ENCODE peak calls at places on chromosomes 6 and 20, in nine cellular contexts. B is left ventricle myocardium inferior; U is upper lobe of right lung; N is CD8-positive, alpha-beta T cell; T is GM23248; F is A549; O is lower lobe of right lung; W is uterus; G is K562. X is an unnamed sample.

GRCh38 chr6:29722773-29723665 is at the start of gene HLA-F:
- DNase-seq in B (peak), U (peak), N (peak), T (peak), F (peak), O (peak), W (peak), G (no peak), X (peak)

GRCh38 chr20:62776692-62777527 is 19.4 kb upstream of the MRGBP start:
- DNase-seq in B (no peak), U (no peak), N (peak), T (no peak), F (peak), O (no peak), W (no peak), G (peak), X (peak)

GRCh38 chr20:17543531-17543961 is 12.4 kb upstream of the BFSP1 start:
- DNase-seq in B (no peak), U (no peak), N (no peak), T (peak), F (no peak), O (no peak), W (no peak), G (no peak), X (no peak)

GRCh38 chr6:116278853-116279231 is 888 bp downstream of the TSPYL1 start:
- DNase-seq in B (peak), U (no peak), N (no peak), T (no peak), F (peak), O (no peak), W (peak), G (no peak), X (peak)

GRCh38 chr20:25077610-25078169 is 4.3 kb downstream of the VSX1 start:
- DNase-seq in B (no peak), U (peak), N (peak), T (peak), F (peak), O (peak), W (no peak), G (no peak), X (peak)

GRCh38 chr6:87753131-87753685 is 51.2 kb upstream of the AKIRIN2 start:
- DNase-seq in B (no peak), U (no peak), N (no peak), T (peak), F (no peak), O (no peak), W (no peak), G (no peak), X (no peak)

GRCh38 chr20:10371467-10371866 is 62.6 kb downstream of the MKKS start:
- DNase-seq in B (no peak), U (no peak), N (no peak), T (no peak), F (no peak), O (no peak), W (no peak), G (no peak), X (no peak)

GRCh38 chr20:10909803-10910202 is 236.0 kb upstream of the JAG1 start:
- DNase-seq in B (no peak), U (no peak), N (no peak), T (no peak), F (no peak), O (no peak), W (no peak), G (no peak), X (no peak)

GRCh38 chr6:164130151-164130550 is 715.6 kb downstream of the QKI start:
- DNase-seq in B (peak), U (no peak), N (no peak), T (no peak), F (no peak), O (no peak), W (no peak), G (no peak), X (peak)

GRCh38 chr6:56040271-56040670 is 164.9 kb upstream of the BMP5 start:
- DNase-seq in B (no peak), U (no peak), N (no peak), T (peak), F (no peak), O (no peak), W (no peak), G (no peak), X (no peak)

GRCh38 chr20:8388146-8388545 is 256.1 kb downstream of the PLCB1 start:
- DNase-seq in B (no peak), U (no peak), N (no peak), T (peak), F (no peak), O (no peak), W (no peak), G (no peak), X (no peak)

GRCh38 chr6:138765896-138766487 is 7.6 kb upstream of the CCDC28A start:
- DNase-seq in B (no peak), U (no peak), N (no peak), T (peak), F (peak), O (no peak), W (no peak), G (peak), X (no peak)

GRCh38 chr6:50128420-50129005 is 78.8 kb upstream of the DEFB112 start:
- DNase-seq in B (no peak), U (no peak), N (no peak), T (peak), F (peak), O (no peak), W (no peak), G (peak), X (no peak)

GRCh38 chr6:75624988-75625387 is 23.3 kb downstream of the SENP6 start:
- DNase-seq in B (no peak), U (no peak), N (no peak), T (no peak), F (no peak), O (no peak), W (no peak), G (no peak), X (no peak)

GRCh38 chr6:147207351-147207750 is 3.1 kb downstream of the STXBP5 start:
- DNase-seq in B (no peak), U (no peak), N (no peak), T (peak), F (no peak), O (no peak), W (no peak), G (no peak), X (no peak)

GRCh38 chr6:42017021-42017643 is 33.2 kb upstream of the TAF8 start:
- DNase-seq in B (no peak), U (no peak), N (no peak), T (peak), F (no peak), O (no peak), W (no peak), G (peak), X (no peak)

GRCh38 chr6:84026721-84027164 is 6.8 kb upstream of the MRAP2 start:
- DNase-seq in B (no peak), U (no peak), N (no peak), T (peak), F (peak), O (no peak), W (no peak), G (no peak), X (no peak)

GRCh38 chr6:15400572-15401004 is 154.7 kb downstream of the JARID2 start:
- DNase-seq in B (peak), U (peak), N (no peak), T (peak), F (peak), O (peak), W (peak), G (peak), X (peak)

GRCh38 chr6:159577564-159577963 is 115.5 kb downstream of the SOD2 start:
- DNase-seq in B (no peak), U (no peak), N (no peak), T (no peak), F (no peak), O (no peak), W (no peak), G (no peak), X (no peak)

GRCh38 chr6:21733311-21733710 is 139.8 kb downstream of the SOX4 start:
- DNase-seq in B (no peak), U (no peak), N (no peak), T (no peak), F (no peak), O (no peak), W (no peak), G (no peak), X (no peak)
- H3K27ac ChIP-seq in B (no peak), U (no peak), N (no peak), T (no peak), F (peak), O (no peak), W (no peak), G (no peak), X (no peak)

DNA sequence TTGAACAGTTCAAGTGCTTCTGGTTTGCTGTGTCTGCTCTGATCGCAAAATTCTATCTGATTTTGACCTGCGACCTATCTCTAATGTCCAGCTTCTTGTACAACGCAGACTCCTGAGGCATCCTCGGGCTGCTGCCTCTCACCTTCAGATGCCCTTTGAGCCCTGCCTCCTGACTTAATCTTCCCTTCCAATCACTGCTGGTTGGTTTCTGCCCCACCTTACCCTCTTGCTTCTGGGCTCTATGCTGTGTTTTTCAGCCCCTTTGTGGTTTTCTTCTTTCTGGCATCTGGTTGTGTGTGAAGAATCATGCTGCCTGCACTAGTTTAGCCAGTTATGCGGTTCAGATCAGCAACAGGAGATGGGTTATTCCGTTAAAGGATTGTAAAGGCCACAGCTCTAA is 131.2 kb upstream of the THEMIS start:
- DNase-seq in B (no peak), U (no peak), N (peak), T (no peak), F (no peak), O (no peak), W (no peak), G (no peak), X (no peak)
- H3K4me3 ChIP-seq in B (no peak), U (no peak), N (no peak), T (no peak), F (no peak), O (no peak), W (no peak), G (no peak), X (no peak)

GRCh38 chr6:53244958-53245357 is 96.3 kb upstream of the GCM1 start:
- DNase-seq in B (no peak), U (no peak), N (no peak), T (no peak), F (no peak), O (peak), W (no peak), G (no peak), X (no peak)

GRCh38 chr6:53240763-53241162 is 92.1 kb upstream of the GCM1 start:
- DNase-seq in B (no peak), U (no peak), N (no peak), T (no peak), F (no peak), O (no peak), W (no peak), G (no peak), X (no peak)

GRCh38 chr6:53241936-53242335 is 93.3 kb upstream of the GCM1 start:
- DNase-seq in B (no peak), U (no peak), N (no peak), T (no peak), F (no peak), O (peak), W (no peak), G (no peak), X (no peak)

GRCh38 chr6:53246924-53247323 is 98.3 kb upstream of the GCM1 start:
- DNase-seq in B (no peak), U (no peak), N (no peak), T (no peak), F (no peak), O (no peak), W (no peak), G (no peak), X (no peak)

GRCh38 chr6:53244532-53244931 is 95.9 kb upstream of the GCM1 start:
- DNase-seq in B (no peak), U (no peak), N (no peak), T (no peak), F (no peak), O (no peak), W (no peak), G (no peak), X (no peak)
- H3K27ac ChIP-seq in B (no peak), U (no peak), N (no peak), T (no peak), F (no peak), O (no peak), W (no peak), G (no peak), X (no peak)

GRCh38 chr6:27297484-27297856 is 14.6 kb downstream of the POM121L2 start:
- DNase-seq in B (no peak), U (no peak), N (no peak), T (no peak), F (no peak), O (no peak), W (no peak), G (peak), X (no peak)

GRCh38 chr6:27295301-27296079 is 16.6 kb downstream of the POM121L2 start:
- DNase-seq in B (no peak), U (no peak), N (no peak), T (peak), F (peak), O (no peak), W (no peak), G (peak), X (no peak)

GRCh38 chr6:27294409-27294808 is 17.7 kb downstream of the POM121L2 start:
- DNase-seq in B (no peak), U (no peak), N (no peak), T (no peak), F (peak), O (no peak), W (no peak), G (no peak), X (no peak)

GRCh38 chr6:27297857-27298730 is 14.0 kb downstream of the POM121L2 start:
- DNase-seq in B (no peak), U (no peak), N (no peak), T (peak), F (peak), O (no peak), W (no peak), G (peak), X (no peak)

GRCh38 chr6:27296106-27296783 is 15.8 kb downstream of the POM121L2 start:
- DNase-seq in B (no peak), U (no peak), N (no peak), T (peak), F (peak), O (no peak), W (no peak), G (peak), X (no peak)
- H3K4me3 ChIP-seq in B (no peak), U (no peak), N (no peak), T (peak), F (peak), O (no peak), W (no peak), G (peak), X (no peak)

DNA sequence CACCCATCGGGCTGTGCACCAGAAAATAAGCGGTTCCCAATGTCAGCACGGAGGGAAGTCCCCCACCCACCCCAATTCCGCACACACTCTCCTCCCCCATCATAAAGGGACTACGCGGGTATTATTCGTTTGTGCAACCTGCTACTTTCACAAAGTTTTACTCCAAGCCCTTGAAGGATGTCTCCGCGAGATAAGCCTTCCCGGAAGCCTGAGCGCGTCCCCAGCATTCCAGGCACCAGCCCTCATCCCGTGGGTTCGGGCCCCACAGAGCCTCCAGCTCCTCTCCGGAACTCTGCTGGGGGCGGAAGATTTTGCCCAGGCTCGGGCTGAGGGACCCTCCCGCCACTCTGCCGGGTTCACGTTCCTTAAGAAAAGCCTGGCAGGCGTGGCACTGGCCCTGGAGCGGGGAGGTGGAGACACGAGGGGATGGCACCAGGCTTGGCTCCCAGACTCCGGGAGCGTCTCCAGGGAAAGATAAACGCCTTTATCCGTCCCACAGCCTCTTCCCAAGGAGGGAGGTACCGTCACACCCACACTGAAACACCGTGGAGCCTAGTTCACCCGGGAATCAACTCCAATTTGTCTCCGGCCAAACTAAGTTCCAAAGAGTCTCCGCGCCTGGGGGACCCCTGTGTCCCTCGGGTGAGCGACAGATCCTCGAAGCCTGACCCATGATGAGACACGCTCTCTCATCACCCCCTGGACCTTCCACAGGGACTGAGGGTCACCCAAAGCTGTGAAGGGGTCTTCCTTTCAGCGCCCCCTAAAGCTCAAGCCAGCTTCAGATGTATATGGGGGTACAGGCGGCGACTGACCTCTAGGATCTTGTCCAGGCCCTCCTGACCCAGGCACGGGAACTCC is 934 bp downstream of the KCNK5 start:
- DNase-seq in B (no peak), U (no peak), N (no peak), T (no peak), F (no peak), O (no peak), W (no peak), G (no peak), X (no peak)
- H3K27ac ChIP-seq in B (no peak), U (peak), N (no peak), T (no peak), F (peak), O (peak), W (no peak), G (peak), X (no peak)

GRCh38 chr6:21741221-21742109 is 147.9 kb downstream of the SOX4 start:
- DNase-seq in B (no peak), U (no peak), N (no peak), T (no peak), F (no peak), O (no peak), W (no peak), G (no peak), X (no peak)
- H3K4me3 ChIP-seq in B (peak), U (no peak), N (no peak), T (no peak), F (no peak), O (no peak), W (no peak), G (no peak), X (no peak)

DNA sequence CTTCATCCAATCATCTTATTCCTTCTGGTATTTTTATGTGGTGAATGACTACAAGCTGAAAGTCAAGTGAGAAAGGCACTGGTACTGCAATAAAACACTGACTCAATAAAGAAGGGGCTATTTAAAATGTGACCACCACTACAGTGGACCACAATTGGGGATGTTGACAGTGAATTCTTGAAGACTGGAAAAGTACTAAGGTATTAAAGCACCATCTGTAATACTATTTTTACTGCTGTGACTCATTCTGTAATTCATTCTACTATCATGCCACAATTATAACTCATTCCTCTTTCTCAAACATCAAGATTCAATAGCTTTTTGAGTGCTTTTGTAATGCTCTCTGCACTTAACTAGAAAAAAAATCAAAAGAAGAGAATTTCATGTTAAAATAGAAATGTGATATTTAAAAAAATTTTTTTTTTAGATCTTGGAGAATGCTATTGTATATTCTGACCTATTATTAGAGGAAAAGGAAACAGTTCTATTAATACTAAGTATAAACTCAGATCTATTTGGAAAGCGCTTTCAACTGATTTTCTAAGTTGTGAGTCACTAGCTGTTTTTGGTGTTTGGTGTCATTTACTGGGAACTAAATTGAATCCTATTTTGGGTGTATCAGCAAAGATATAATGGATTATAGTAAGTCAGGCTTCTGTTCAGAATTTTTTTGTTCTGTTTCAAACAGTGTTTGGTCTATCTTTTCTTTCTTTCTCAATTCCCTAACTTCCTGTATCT is 104.7 kb upstream of the TMEM170B start:
- DNase-seq in B (no peak), U (no peak), N (no peak), T (peak), F (no peak), O (no peak), W (no peak), G (no peak), X (no peak)
- H3K27ac ChIP-seq in B (peak), U (peak), N (no peak), T (peak), F (peak), O (peak), W (peak), G (no peak), X (peak)